ENCODE peak calls at places on chromosomes 11 and 22, in seven cellular contexts. One of them, this sample, is unnamed.

GRCh38 chr11:90218606-90219005 is 4.2 kb downstream of the CHORDC1 start:
- DNase-seq in GM12865: no peak
- DNase-seq in activated T-cell treated with anti-CD3 and anti-CD28 coated beads, Interleukin-2, amount 50 U/mL, for 72 hours: no peak
- DNase-seq in IMR-90: no peak
- DNase-seq in upper lobe of right lung: peak; percentile 63
- DNase-seq in astrocyte of the spinal cord: no peak
- DNase-seq in activated CD4-positive, alpha-beta T cell treated with anti-CD3 and anti-CD28 coated beads, Interleukin-2, amount 50 U/mL, for 48 hours: peak; percentile 12
- DNase-seq in this sample: peak; percentile 36

GRCh38 chr11:116427903-116428637 is 344.7 kb downstream of the BUD13 start:
- DNase-seq in astrocyte of the spinal cord: no peak
- DNase-seq in activated CD4-positive, alpha-beta T cell treated with anti-CD3 and anti-CD28 coated beads, Interleukin-2, amount 50 U/mL, for 48 hours: no peak
- DNase-seq in GM12865: no peak
- DNase-seq in upper lobe of right lung: no peak
- DNase-seq in IMR-90: no peak
- DNase-seq in activated T-cell treated with anti-CD3 and anti-CD28 coated beads, Interleukin-2, amount 50 U/mL, for 72 hours: no peak
- DNase-seq in this sample: no peak

GRCh38 chr11:31844351-31844750 is 33.2 kb upstream of the PAX6 start:
- DNase-seq in activated T-cell treated with anti-CD3 and anti-CD28 coated beads, Interleukin-2, amount 50 U/mL, for 72 hours: no peak
- DNase-seq in IMR-90: no peak
- DNase-seq in upper lobe of right lung: no peak
- DNase-seq in GM12865: no peak
- DNase-seq in activated CD4-positive, alpha-beta T cell treated with anti-CD3 and anti-CD28 coated beads, Interleukin-2, amount 50 U/mL, for 48 hours: no peak
- DNase-seq in astrocyte of the spinal cord: no peak
- DNase-seq in this sample: no peak

GRCh38 chr22:45071618-45072017 is 61.8 kb upstream of the PHF21B start:
- DNase-seq in activated CD4-positive, alpha-beta T cell treated with anti-CD3 and anti-CD28 coated beads, Interleukin-2, amount 50 U/mL, for 48 hours: no peak
- DNase-seq in upper lobe of right lung: no peak
- DNase-seq in astrocyte of the spinal cord: no peak
- DNase-seq in IMR-90: no peak
- DNase-seq in GM12865: no peak
- DNase-seq in activated T-cell treated with anti-CD3 and anti-CD28 coated beads, Interleukin-2, amount 50 U/mL, for 72 hours: no peak
- DNase-seq in this sample: no peak

GRCh38 chr11:16895306-16895705 is 118.9 kb downstream of the PLEKHA7 start:
- DNase-seq in upper lobe of right lung: no peak
- DNase-seq in GM12865: no peak
- DNase-seq in activated T-cell treated with anti-CD3 and anti-CD28 coated beads, Interleukin-2, amount 50 U/mL, for 72 hours: no peak
- DNase-seq in astrocyte of the spinal cord: no peak
- DNase-seq in IMR-90: no peak
- DNase-seq in activated CD4-positive, alpha-beta T cell treated with anti-CD3 and anti-CD28 coated beads, Interleukin-2, amount 50 U/mL, for 48 hours: no peak
- DNase-seq in this sample: no peak

GRCh38 chr11:68259122-68259959 is 12.4 kb downstream of the C11orf24 start:
- DNase-seq in astrocyte of the spinal cord: no peak
- DNase-seq in activated T-cell treated with anti-CD3 and anti-CD28 coated beads, Interleukin-2, amount 50 U/mL, for 72 hours: no peak
- DNase-seq in GM12865: no peak
- DNase-seq in upper lobe of right lung: no peak
- DNase-seq in IMR-90: no peak
- DNase-seq in activated CD4-positive, alpha-beta T cell treated with anti-CD3 and anti-CD28 coated beads, Interleukin-2, amount 50 U/mL, for 48 hours: no peak
- DNase-seq in this sample: no peak

GRCh38 chr11:88363004-88363403 is 25.5 kb upstream of the CTSC start:
- DNase-seq in activated T-cell treated with anti-CD3 and anti-CD28 coated beads, Interleukin-2, amount 50 U/mL, for 72 hours: no peak
- DNase-seq in upper lobe of right lung: no peak
- DNase-seq in activated CD4-positive, alpha-beta T cell treated with anti-CD3 and anti-CD28 coated beads, Interleukin-2, amount 50 U/mL, for 48 hours: no peak
- DNase-seq in astrocyte of the spinal cord: no peak
- DNase-seq in IMR-90: no peak
- DNase-seq in GM12865: no peak
- DNase-seq in this sample: no peak

GRCh38 chr11:134471341-134472187 is 59.5 kb upstream of the B3GAT1 start:
- DNase-seq in IMR-90: no peak
- DNase-seq in upper lobe of right lung: peak; percentile 55
- DNase-seq in astrocyte of the spinal cord: no peak
- DNase-seq in activated CD4-positive, alpha-beta T cell treated with anti-CD3 and anti-CD28 coated beads, Interleukin-2, amount 50 U/mL, for 48 hours: no peak
- DNase-seq in GM12865: no peak
- DNase-seq in activated T-cell treated with anti-CD3 and anti-CD28 coated beads, Interleukin-2, amount 50 U/mL, for 72 hours: no peak
- DNase-seq in this sample: no peak

GRCh38 chr11:43992834-43993637 is 50.6 kb downstream of the C11orf96 start:
- DNase-seq in astrocyte of the spinal cord: no peak
- DNase-seq in activated CD4-positive, alpha-beta T cell treated with anti-CD3 and anti-CD28 coated beads, Interleukin-2, amount 50 U/mL, for 48 hours: no peak
- DNase-seq in IMR-90: peak; percentile 53
- DNase-seq in upper lobe of right lung: no peak
- DNase-seq in activated T-cell treated with anti-CD3 and anti-CD28 coated beads, Interleukin-2, amount 50 U/mL, for 72 hours: no peak
- DNase-seq in GM12865: peak; percentile 11
- DNase-seq in this sample: no peak

GRCh38 chr11:10503777-10504176 is 37.2 kb downstream of the RNF141 start:
- DNase-seq in upper lobe of right lung: no peak
- DNase-seq in GM12865: no peak
- DNase-seq in activated T-cell treated with anti-CD3 and anti-CD28 coated beads, Interleukin-2, amount 50 U/mL, for 72 hours: no peak
- DNase-seq in activated CD4-positive, alpha-beta T cell treated with anti-CD3 and anti-CD28 coated beads, Interleukin-2, amount 50 U/mL, for 48 hours: no peak
- DNase-seq in IMR-90: no peak
- DNase-seq in astrocyte of the spinal cord: no peak
- DNase-seq in this sample: no peak

GRCh38 chr11:350723-351255 is 18.5 kb upstream of the B4GALNT4 start:
- DNase-seq in GM12865: peak; percentile 78
- DNase-seq in upper lobe of right lung: no peak
- DNase-seq in activated CD4-positive, alpha-beta T cell treated with anti-CD3 and anti-CD28 coated beads, Interleukin-2, amount 50 U/mL, for 48 hours: no peak
- DNase-seq in IMR-90: no peak
- DNase-seq in activated T-cell treated with anti-CD3 and anti-CD28 coated beads, Interleukin-2, amount 50 U/mL, for 72 hours: no peak
- DNase-seq in astrocyte of the spinal cord: no peak
- DNase-seq in this sample: no peak

GRCh38 chr22:46070722-46071450 is 79.4 kb upstream of the PPARA start:
- DNase-seq in upper lobe of right lung: peak; percentile 89
- DNase-seq in astrocyte of the spinal cord: peak; percentile 38
- DNase-seq in IMR-90: peak; percentile 54
- DNase-seq in activated CD4-positive, alpha-beta T cell treated with anti-CD3 and anti-CD28 coated beads, Interleukin-2, amount 50 U/mL, for 48 hours: peak; percentile 53
- DNase-seq in GM12865: peak; percentile 78
- DNase-seq in activated T-cell treated with anti-CD3 and anti-CD28 coated beads, Interleukin-2, amount 50 U/mL, for 72 hours: peak; percentile 53
- DNase-seq in this sample: peak; percentile 80

GRCh38 chr11:68783216-68783821 is 32.0 kb upstream of the TESMIN start:
- DNase-seq in GM12865: no peak
- DNase-seq in activated T-cell treated with anti-CD3 and anti-CD28 coated beads, Interleukin-2, amount 50 U/mL, for 72 hours: no peak
- DNase-seq in upper lobe of right lung: no peak
- DNase-seq in activated CD4-positive, alpha-beta T cell treated with anti-CD3 and anti-CD28 coated beads, Interleukin-2, amount 50 U/mL, for 48 hours: no peak
- DNase-seq in IMR-90: no peak
- DNase-seq in astrocyte of the spinal cord: no peak
- DNase-seq in this sample: no peak

This sample was measured in lower lobe of right lung.